ENCODE peak calls at places on chromosomes 16 and 17, in eight cellular contexts. O, X, Q, P, I, H, M and B are unnamed samples.
A peak's percentile ranks its signal among the peaks of the same experiment; 100 is the strongest.

GRCh38 chr17:18184143-18185007 is 747 bp downstream of the ALKBH5 start:
- DNase-seq in I (peak; percentile 61), O (peak; percentile 23), M (peak; percentile 19), Q (peak; percentile 53), H (peak; percentile 62), P (peak; percentile 55), X (peak; percentile 39), B (peak; percentile 46)

GRCh38 chr17:83119987-83120864 is 40.8 kb downstream of the METRNL start:
- DNase-seq in I (no peak), Q (no peak), P (no peak), H (no peak), M (no peak), X (no peak), O (no peak), B (no peak)

GRCh38 chr16:51343411-51343810 is 192.3 kb upstream of the SALL1 start:
- DNase-seq in O (no peak), Q (no peak), X (no peak), I (no peak), M (no peak), H (no peak), P (peak; percentile 52), B (peak; percentile 30)

GRCh38 chr16:86470964-86471363 is 39.4 kb upstream of the FOXF1 start:
- DNase-seq in O (no peak), P (no peak), X (no peak), H (no peak), Q (no peak), M (no peak), I (no peak), B (no peak)

GRCh38 chr16:27778926-27779570 is 229.1 kb downstream of the KATNIP start:
- DNase-seq in H (no peak), X (no peak), P (no peak), Q (no peak), O (no peak), I (no peak), M (no peak), B (no peak)

GRCh38 chr16:11672206-11673090 is 4.2 kb downstream of the SNN start:
- DNase-seq in X (peak; percentile 27), O (no peak), H (no peak), I (no peak), M (no peak), Q (peak; percentile 24), P (no peak), B (no peak)

GRCh38 chr16:50440991-50441390 is 72.2 kb upstream of the BRD7 start:
- DNase-seq in P (no peak), H (peak; percentile 9), O (no peak), M (no peak), I (no peak), X (no peak), Q (no peak), B (no peak)

GRCh38 chr16:50025544-50025931 is 513 bp downstream of the CNEP1R1 start:
- DNase-seq in Q (peak; percentile 2), X (peak; percentile 7), M (no peak), H (no peak), P (no peak), I (no peak), O (no peak), B (peak; percentile 32)

GRCh38 chr16:46739934-46740333 is 8.2 kb downstream of the MYLK3 start:
- DNase-seq in O (no peak), Q (no peak), I (no peak), P (no peak), X (no peak), H (no peak), M (no peak), B (no peak)

GRCh38 chr17:12545877-12546513 is 119.7 kb upstream of the MYOCD start:
- DNase-seq in I (no peak), Q (no peak), M (no peak), H (no peak), P (peak; percentile 63), X (peak; percentile 27), O (peak; percentile 7), B (peak; percentile 75)

GRCh38 chr17:7530294-7530900 is 18.5 kb upstream of the TNFSF12 start:
- DNase-seq in P (no peak), X (no peak), Q (no peak), M (no peak), O (no peak), H (no peak), I (no peak), B (no peak)

GRCh38 chr16:2962334-2963073 is 1.6 kb upstream of the KREMEN2 start:
- DNase-seq in X (no peak), Q (no peak), I (no peak), P (no peak), M (no peak), H (no peak), O (no peak), B (no peak)

GRCh38 chr16:2966043-2966802 is 2.1 kb downstream of the KREMEN2 start:
- DNase-seq in Q (no peak), I (no peak), H (no peak), X (no peak), O (no peak), M (no peak), P (no peak), B (no peak)

GRCh38 chr16:2964416-2965223 is 545 bp downstream of the KREMEN2 start:
- DNase-seq in O (peak; percentile 93), H (no peak), I (no peak), X (peak; percentile 20), M (no peak), P (no peak), Q (peak; percentile 30), B (no peak)

GRCh38 chr16:2963074-2963610 is 933 bp upstream of the KREMEN2 start:
- DNase-seq in Q (no peak), I (no peak), X (no peak), O (no peak), M (no peak), P (no peak), H (no peak), B (no peak)

DNA sequence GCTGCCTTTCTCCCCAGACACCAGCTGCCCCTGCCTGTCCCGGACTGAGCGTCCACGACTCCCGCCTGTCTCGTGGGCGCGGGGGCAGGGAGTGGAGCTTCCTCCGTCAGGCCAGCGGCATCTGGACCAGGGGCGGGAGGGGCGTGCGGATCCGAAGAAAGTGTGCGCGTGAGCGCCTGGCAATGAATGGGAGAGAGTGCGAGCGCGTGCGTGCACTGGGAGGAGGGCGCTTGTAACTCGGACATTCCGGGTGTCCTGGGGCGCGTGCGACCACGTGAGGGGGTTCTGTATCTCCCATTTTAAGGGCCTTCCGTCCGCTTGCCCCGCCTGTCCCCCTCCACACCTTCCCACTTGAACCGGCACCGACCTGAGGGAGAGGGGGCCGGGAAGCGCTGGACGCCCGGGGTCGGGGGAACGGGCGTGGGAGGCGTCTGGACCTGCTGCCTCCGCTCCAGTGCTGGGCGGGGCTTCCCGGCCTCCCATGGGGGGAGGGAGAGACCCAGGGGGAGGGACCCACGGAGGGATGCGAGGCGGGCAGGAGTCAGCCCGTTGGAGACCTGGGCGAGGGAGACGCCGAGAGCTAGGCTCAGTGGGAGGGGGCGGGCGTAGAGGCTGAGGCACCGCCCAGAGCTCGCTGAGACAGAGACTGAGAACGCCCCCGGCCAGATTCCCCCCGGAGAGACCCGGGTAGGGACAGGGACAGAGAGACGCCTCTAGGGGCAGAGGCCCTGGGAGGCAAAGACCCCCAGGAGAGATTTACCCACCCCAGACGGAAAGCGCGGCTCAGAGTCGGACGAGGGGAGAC is at the start of gene KREMEN2:
- DNase-seq in Q (no peak), M (no peak), O (peak; percentile 91), P (no peak), I (no peak), X (no peak), H (no peak), B (peak; percentile 24)
- TF ChIP-seq CTCF in Q (no peak), M (no peak), O (no peak), P (no peak), I (no peak), X (no peak), H (no peak), B (no peak)

DNA sequence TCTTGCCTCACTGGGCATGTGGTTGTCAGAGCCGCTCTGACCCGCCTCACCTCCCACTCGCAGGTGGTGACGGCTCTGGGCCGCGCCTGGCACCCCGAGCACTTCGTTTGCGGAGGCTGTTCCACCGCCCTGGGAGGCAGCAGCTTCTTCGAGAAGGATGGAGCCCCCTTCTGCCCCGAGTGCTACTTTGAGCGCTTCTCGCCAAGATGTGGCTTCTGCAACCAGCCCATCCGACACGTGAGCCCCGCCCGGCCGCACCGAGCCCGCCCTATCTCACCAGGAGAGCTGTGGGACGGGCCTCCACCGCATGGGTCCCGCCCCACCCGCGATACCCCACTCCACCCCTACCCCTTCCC is 4.0 kb downstream of the TGFB1I1 start:
- DNase-seq in X (peak; percentile 55), M (no peak), O (no peak), H (no peak), I (no peak), P (no peak), Q (no peak), B (no peak)
- H3K4me3 ChIP-seq in X (peak overlapping the region; percentile 52), M (peak overlapping the region; percentile 59), O (peak overlapping the region; percentile 87), H (no peak overlapping the region), I (no peak overlapping the region), P (no peak overlapping the region), Q (peak overlapping the region; percentile 69), B (no peak overlapping the region)

GRCh38 chr16:3152273-3153076 is 17.6 kb downstream of the ZNF213 start:
- DNase-seq in I (peak; percentile 96), O (peak; percentile 94), Q (peak; percentile 58), M (peak; percentile 77), P (peak; percentile 90), X (peak; percentile 85), H (peak; percentile 90), B (peak; percentile 91)
- TF ChIP-seq CTCF in I (peak; percentile 15), O (peak; percentile 55), Q (no peak), M (peak; percentile 19), P (peak; percentile 49), X (peak; percentile 17), H (no peak), B (peak; percentile 48)

GRCh38 chr16:89955001-89955685 is 6.6 kb downstream of the DEF8 start:
- DNase-seq in O (no peak), P (no peak), Q (no peak), H (no peak), I (no peak), M (no peak), X (no peak), B (no peak)
- H3K4me3 ChIP-seq in O (no peak overlapping the region), P (no peak overlapping the region), Q (no peak overlapping the region), H (no peak overlapping the region), I (no peak overlapping the region), M (no peak overlapping the region), X (no peak overlapping the region), B (no peak overlapping the region)